ENCODE peak calls at places on chromosome 21, in four cellular contexts. T is left ventricle myocardium inferior, N is OCI-LY7, O is uterus. Q is an unnamed sample.
A peak's percentile ranks its signal among the peaks of the same experiment; 100 is the strongest.

GRCh38 chr21:30434033-30434631 is 4.1 kb downstream of the KRTAP13-4 start:
- DNase-seq in O (no peak), N (peak; percentile 23), T (no peak), Q (peak; percentile 18)

GRCh38 chr21:41815652-41816582 is 49.1 kb upstream of the RIPK4 start:
- DNase-seq in O (no peak), N (no peak), T (no peak), Q (no peak)

GRCh38 chr21:36692844-36693143 is 6.1 kb upstream of the SIM2 start:
- DNase-seq in N (no peak), T (no peak), O (no peak), Q (no peak)

GRCh38 chr21:35615325-35615724 is 445.0 kb downstream of the SETD4 start:
- DNase-seq in O (no peak), N (no peak), T (no peak), Q (no peak)

GRCh38 chr21:43267391-43268085 is 98.7 kb downstream of the CRYAA start:
- DNase-seq in O (no peak), T (peak; percentile 12), N (no peak), Q (no peak)

GRCh38 chr21:36260030-36260787 is 59.8 kb upstream of the MORC3 start:
- DNase-seq in T (no peak), O (peak; percentile 58), N (peak; percentile 79), Q (peak; percentile 72)

GRCh38 chr21:33286600-33287456 is 20.7 kb downstream of the IL10RB start:
- DNase-seq in O (peak; percentile 63), T (peak; percentile 39), N (no peak), Q (no peak)

GRCh38 chr21:43733529-43734071 is 14.7 kb downstream of the PDXK start:
- DNase-seq in O (no peak), N (no peak), T (no peak), Q (no peak)

GRCh38 chr21:42850866-42851391 is 28.4 kb downstream of the WDR4 start:
- DNase-seq in N (peak; percentile 34), T (no peak), O (no peak), Q (no peak)

GRCh38 chr21:38341546-38342012 is 84.8 kb downstream of the KCNJ15 start:
- DNase-seq in N (no peak), T (no peak), O (no peak), Q (no peak)

GRCh38 chr21:41699311-41699710 is 67.5 kb downstream of the RIPK4 start:
- DNase-seq in N (no peak), T (no peak), O (no peak), Q (no peak)

GRCh38 chr21:38139380-38140168 is 117.2 kb upstream of the KCNJ15 start:
- DNase-seq in N (no peak), T (no peak), O (no peak), Q (no peak)

GRCh38 chr21:42156690-42157605 is 62.0 kb upstream of the ABCG1 start:
- DNase-seq in O (no peak), N (no peak), T (no peak), Q (no peak)

GRCh38 chr21:43699933-43700599 is 18.9 kb upstream of the PDXK start:
- DNase-seq in O (no peak), T (no peak), N (no peak), Q (no peak)

GRCh38 chr21:31132574-31133242 is 94.4 kb upstream of the KRTAP19-8 start:
- DNase-seq in O (no peak), N (no peak), T (no peak), Q (peak; percentile 90)

GRCh38 chr21:28927122-28927521 is 65.6 kb downstream of the LTN1 start:
- DNase-seq in N (no peak), O (no peak), T (no peak), Q (no peak)

GRCh38 chr21:35400233-35400939 is 351.3 kb upstream of the RUNX1 start:
- DNase-seq in N (peak; percentile 86), O (no peak), T (no peak), Q (peak; percentile 84)

GRCh38 chr21:31173881-31174555 is 135.7 kb upstream of the KRTAP19-8 start:
- DNase-seq in T (peak; percentile 38), N (no peak), O (peak; percentile 55), Q (peak; percentile 67)

GRCh38 chr21:36027352-36027751 is 33.0 kb downstream of the SETD4 start:
- DNase-seq in O (no peak), T (no peak), N (no peak), Q (no peak)

GRCh38 chr21:34825101-34825500 is 156.3 kb downstream of the CLIC6 start:
- DNase-seq in O (no peak), T (no peak), N (no peak), Q (no peak)

GRCh38 chr21:34008618-34009017 is 64.8 kb upstream of the MRPS6 start:
- DNase-seq in T (no peak), O (no peak), N (no peak), Q (no peak)

GRCh38 chr21:35573472-35574389 is 486.6 kb downstream of the SETD4 start:
- DNase-seq in N (no peak), O (no peak), T (no peak), Q (no peak)

GRCh38 chr21:41509206-41509496 is 1.2 kb upstream of the TMPRSS2 start:
- DNase-seq in N (no peak), O (no peak), T (no peak), Q (no peak)

GRCh38 chr21:42561742-42562141 is 48.1 kb downstream of the SLC37A1 start:
- DNase-seq in N (peak; percentile 96), O (no peak), T (no peak), Q (no peak)

GRCh38 chr21:36859744-36860501 is 106.5 kb downstream of the HLCS start:
- DNase-seq in T (peak; percentile 80), N (peak; percentile 61), O (peak; percentile 70), Q (peak; percentile 4)

DNA sequence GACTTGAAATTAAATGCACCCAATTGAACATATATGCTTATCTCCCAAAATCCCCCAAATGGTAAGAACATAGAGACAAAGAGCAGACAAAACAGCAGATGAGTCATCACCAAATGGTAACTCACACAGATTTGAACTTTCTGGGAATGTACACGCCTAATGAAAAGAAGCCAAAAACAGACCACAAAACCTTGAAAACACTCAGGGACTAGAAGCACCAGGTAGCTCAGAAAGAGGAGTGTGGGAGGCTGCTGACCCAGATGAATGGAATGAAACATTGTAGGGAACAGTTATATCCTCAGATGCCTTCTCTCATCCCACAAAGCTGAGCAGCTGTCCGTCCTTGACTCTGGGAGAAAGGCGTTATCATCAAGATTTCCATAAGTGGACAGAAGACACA is 307.0 kb upstream of the USP25 start:
- DNase-seq in O (no peak), N (no peak), T (no peak), Q (no peak)
- H3K9me3 ChIP-seq in O (no peaks in the 10 kb centered on the region), N (no peaks in the 10 kb centered on the region), T (no peaks in the 10 kb centered on the region), Q (no peaks in the 10 kb centered on the region)

GRCh38 chr21:45000637-45001133 is 60.9 kb downstream of the SLX9 start:
- DNase-seq in N (no peak), T (peak; percentile 14), O (no peak), Q (no peak)
- H3K4me3 ChIP-seq in N (no peak overlapping the region), T (no peak overlapping the region), O (no peak overlapping the region), Q (no peak overlapping the region)

GRCh38 chr21:32256873-32257620 is 21.8 kb downstream of the MIS18A start:
- DNase-seq in N (no peak), T (peak; percentile 54), O (peak; percentile 84), Q (no peak)
- H3K27ac ChIP-seq in N (no peak overlapping the region), T (peak overlapping the region; percentile 9), O (peak overlapping the region; percentile 51), Q (no peak overlapping the region)

GRCh38 chr21:25467891-25468290 is 139.4 kb downstream of the MRPL39 start:
- DNase-seq in O (no peak), N (no peak), T (no peak), Q (no peak)
- H3K9me3 ChIP-seq in O (no peaks in the 10 kb centered on the region), N (no peaks in the 10 kb centered on the region), T (no peaks in the 10 kb centered on the region), Q (no peaks in the 10 kb centered on the region)

GRCh38 chr21:18245493-18245967 is 897 bp downstream of the CHODL start:
- DNase-seq in T (no peak), N (no peak), O (no peak), Q (no peak)
- H3K4me3 ChIP-seq in T (peak overlapping the region; percentile 60), N (no peak overlapping the region), O (peak overlapping the region; percentile 22), Q (no peak overlapping the region)